ENCODE peak calls at places on chromosomes 6 and 20, in nine cellular contexts. L is thyroid gland, I is pancreas, F is fibroblast of the aortic adventitia, Z is tibial artery, X is mucosa of descending colon, B is psoas muscle, D is IMR-90, Y is SK-N-SH. T is an unnamed sample.

GRCh38 chr6:133804263-133804662 is 84.7 kb upstream of the TCF21 start:
- DNase-seq in F (peak; percentile 92), L (no peak), B (no peak), Y (no peak), D (peak; percentile 52), I (no peak), X (no peak), Z (no peak), T (no peak)

GRCh38 chr6:49082611-49083010 is 380.4 kb downstream of the MMUT start:
- DNase-seq in D (peak; percentile 4), F (no peak), X (no peak), L (no peak), B (no peak), Y (no peak), I (no peak), Z (no peak), T (no peak)

GRCh38 chr6:24936641-24937317 is 1.0 kb upstream of the RIPOR2 start:
- DNase-seq in I (no peak), D (peak; percentile 58), F (no peak), Z (no peak), X (no peak), Y (no peak), B (no peak), L (peak; percentile 51), T (no peak)

GRCh38 chr20:50189681-50190250 is 864 bp upstream of the CEBPB start:
- DNase-seq in Z (no peak), Y (no peak), I (peak; percentile 89), D (no peak), L (peak; percentile 41), X (peak; percentile 91), B (peak; percentile 78), F (no peak), T (peak; percentile 85)

GRCh38 chr6:37059344-37060194 is 54.1 kb downstream of the FGD2 start:
- DNase-seq in X (peak; percentile 64), I (no peak), F (peak; percentile 96), L (peak; percentile 91), Z (peak; percentile 84), D (peak; percentile 97), B (peak; percentile 80), Y (no peak), T (no peak)

GRCh38 chr6:56775498-56776166 is 132.9 kb upstream of the DST start:
- DNase-seq in Y (no peak), D (no peak), B (no peak), I (no peak), L (no peak), X (no peak), Z (no peak), F (no peak), T (no peak)

GRCh38 chr6:12232821-12233220 is 57.3 kb upstream of the EDN1 start:
- DNase-seq in B (no peak), X (no peak), I (no peak), Z (no peak), Y (no peak), L (no peak), D (no peak), F (no peak), T (no peak)

GRCh38 chr6:113936093-113936934 is 34.6 kb downstream of the HDAC2 start:
- DNase-seq in I (no peak), D (peak; percentile 70), F (peak; percentile 80), B (no peak), Z (no peak), Y (peak; percentile 53), L (no peak), X (no peak), T (no peak)

GRCh38 chr20:57960803-57961575 is 251.2 kb upstream of the PMEPA1 start:
- DNase-seq in L (no peak), Y (no peak), D (no peak), B (no peak), Z (no peak), I (no peak), F (no peak), X (no peak), T (no peak)

GRCh38 chr6:139654309-139654708 is 279.9 kb upstream of the CITED2 start:
- DNase-seq in I (no peak), X (no peak), F (no peak), D (no peak), L (no peak), B (no peak), Z (no peak), Y (no peak), T (no peak)

GRCh38 chr6:44732243-44732642 is 344.7 kb downstream of the CDC5L start:
- DNase-seq in L (no peak), X (no peak), Z (no peak), Y (no peak), F (no peak), I (no peak), D (no peak), B (no peak), T (no peak)

GRCh38 chr6:120774275-120774674 is 560.0 kb downstream of the TBC1D32 start:
- DNase-seq in L (no peak), Z (no peak), D (no peak), B (no peak), X (no peak), Y (no peak), F (no peak), I (no peak), T (no peak)

GRCh38 chr6:44226368-44227137 is 3.2 kb downstream of the SLC29A1 start:
- DNase-seq in Y (no peak), I (no peak), B (peak; percentile 67), F (no peak), X (no peak), Z (no peak), D (no peak), L (no peak), T (no peak)

GRCh38 chr6:34940030-34940434 is 51.0 kb downstream of the ANKS1A start:
- DNase-seq in Y (no peak), Z (no peak), F (no peak), D (no peak), I (no peak), L (no peak), X (no peak), B (no peak), T (no peak)

GRCh38 chr20:34401741-34402455 is 38.8 kb downstream of the ITCH start:
- DNase-seq in D (no peak), B (no peak), F (no peak), Y (no peak), L (no peak), I (no peak), X (no peak), Z (no peak), T (no peak)
- TF ChIP-seq CTCF in D (no peak), B (no peak), F (no peak), Y (no peak), L (no peak), I (no peak), X (no peak), Z (no peak), T (no peak)

DNA sequence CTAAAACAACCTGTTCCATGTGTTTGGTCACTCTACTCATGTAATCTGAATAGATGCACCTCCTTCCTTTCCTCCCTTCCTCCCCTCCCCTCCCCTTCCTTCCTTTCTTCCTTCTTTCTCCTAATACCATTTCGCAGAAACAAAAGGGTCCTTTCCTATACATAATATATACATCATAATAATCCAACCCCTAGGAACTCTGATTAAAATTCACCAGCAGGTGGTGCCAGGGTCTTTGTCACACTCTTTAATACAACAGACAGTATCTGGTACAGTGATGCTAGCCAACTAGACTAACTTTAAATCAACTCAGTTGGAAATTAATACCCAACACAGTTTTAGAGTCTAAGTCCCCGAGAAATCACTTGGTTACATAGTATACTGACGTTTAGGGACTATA is 181.2 kb upstream of the SHLD1 start:
- DNase-seq in Y (peak; percentile 52), D (peak; percentile 59), X (no peak), F (peak; percentile 58), Z (no peak), I (no peak), B (no peak), L (peak; percentile 7), T (no peak)
- TF ChIP-seq CTCF in Y (peak; percentile 68), D (peak; percentile 59), X (no peak), F (peak; percentile 35), Z (peak; percentile 32), I (no peak), B (peak; percentile 49), L (peak; percentile 52), T (peak; percentile 24)

DNA sequence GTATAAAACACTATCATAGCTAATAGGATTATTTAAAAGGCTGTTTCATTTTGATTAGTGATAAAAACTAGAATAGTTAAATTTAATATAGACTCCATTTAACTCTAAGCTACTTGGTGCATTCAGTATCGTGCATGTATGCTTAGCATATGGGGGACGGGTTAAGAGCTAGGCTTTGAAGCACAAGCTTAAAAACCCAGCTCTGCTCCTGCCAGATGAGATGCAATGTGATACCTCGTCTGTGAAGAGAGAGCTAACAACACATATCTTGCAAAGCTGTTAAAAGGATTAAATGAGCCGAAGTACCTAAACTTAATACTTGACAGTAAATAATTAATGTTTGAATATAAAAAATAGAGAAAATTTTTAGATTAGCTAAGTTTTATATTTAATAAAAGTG is 42.2 kb downstream of the DTNBP1 start:
- DNase-seq in X (no peak), Z (no peak), D (no peak), F (no peak), L (no peak), I (no peak), Y (peak; percentile 10), B (no peak), T (no peak)
- TF ChIP-seq CTCF in X (no peak), Z (no peak), D (no peak), F (no peak), L (no peak), I (no peak), Y (no peak), B (no peak), T (no peak)

DNA sequence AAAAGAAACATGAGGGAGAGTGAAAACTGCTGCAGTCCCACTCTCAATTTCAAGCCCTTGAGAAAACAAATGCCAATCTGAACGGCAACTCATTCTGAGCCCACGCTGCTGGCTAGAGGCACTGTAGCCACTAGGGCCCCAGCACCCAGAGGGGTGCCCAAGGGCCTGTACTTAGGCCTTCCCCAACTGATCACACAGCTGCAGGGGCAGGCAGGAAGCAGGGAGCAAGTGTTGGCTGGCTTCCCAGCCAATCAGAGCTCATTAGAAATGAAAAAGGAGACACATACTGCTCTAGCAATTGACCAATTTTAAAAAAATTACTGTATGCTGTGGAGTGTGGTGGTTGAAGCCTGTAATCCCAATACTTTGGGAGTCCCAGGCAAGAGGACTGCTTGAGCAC is 3.7 kb upstream of the BEND3 start:
- DNase-seq in B (no peak), X (no peak), F (no peak), D (no peak), Y (no peak), I (no peak), L (no peak), Z (no peak), T (no peak)
- TF ChIP-seq CTCF in B (no peak), X (no peak), F (no peak), D (no peak), Y (no peak), I (no peak), L (no peak), Z (no peak), T (no peak)

DNA sequence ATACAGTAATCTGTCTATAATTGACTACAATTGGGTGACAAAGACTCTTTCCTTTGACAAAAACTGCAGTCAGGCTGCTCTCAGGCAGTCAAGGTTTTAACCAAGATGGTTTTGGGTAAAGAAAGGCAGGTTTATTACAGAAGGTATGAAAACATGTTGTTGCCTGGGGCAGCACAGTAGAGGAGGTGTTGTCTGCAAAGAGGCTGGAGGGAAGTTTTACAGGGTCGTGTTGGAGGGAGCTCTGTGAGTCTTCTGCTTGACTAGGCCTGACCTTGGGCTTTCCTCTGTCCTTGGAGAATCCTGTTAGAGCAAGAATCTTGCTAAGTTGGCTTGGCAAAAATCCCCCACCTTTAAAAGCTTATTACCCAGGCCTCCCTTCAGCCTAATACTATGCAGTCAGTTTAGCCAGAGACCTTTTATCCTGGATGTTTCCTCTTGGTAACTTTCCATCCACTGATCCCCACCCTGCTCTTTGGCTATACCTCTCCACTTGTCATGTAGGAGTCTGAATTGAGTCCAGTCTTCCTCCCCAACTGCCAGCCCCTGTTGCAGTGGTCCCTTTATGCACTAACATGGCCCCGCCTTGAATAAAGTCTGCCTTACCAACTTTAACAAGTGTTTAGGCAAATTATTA is 143.0 kb upstream of the SLC22A16 start:
- DNase-seq in F (no peak), Z (no peak), L (no peak), I (no peak), X (no peak), B (no peak), D (no peak), Y (no peak), T (no peak)
- TF ChIP-seq CTCF in F (no peak), Z (no peak), L (no peak), I (no peak), X (no peak), B (no peak), D (no peak), Y (no peak), T (no peak)